ENCODE peak calls at places on chromosomes 12 and 14, in eight cellular contexts. One of them, this sample, is unnamed.

GRCh38 chr14:104687601-104688504 is 1.6 kb upstream of the INF2 start:
- DNase-seq in WERI-Rb-1: no peak
- DNase-seq in uterus: peak
- DNase-seq in ovary: peak
- DNase-seq in testis: peak
- DNase-seq in fibroblast of pulmonary artery: peak
- DNase-seq in cardiac fibroblast: peak
- DNase-seq in AG04450: no peak
- DNase-seq in this sample: no peak

GRCh38 chr12:124542021-124542941 is 25.1 kb downstream of the NCOR2 start:
- DNase-seq in testis: no peak
- DNase-seq in cardiac fibroblast: no peak
- DNase-seq in AG04450: no peak
- DNase-seq in uterus: no peak
- DNase-seq in ovary: no peak
- DNase-seq in fibroblast of pulmonary artery: no peak
- DNase-seq in WERI-Rb-1: no peak
- DNase-seq in this sample: no peak

GRCh38 chr14:75275598-75275997 is 3.0 kb upstream of the FOS start:
- DNase-seq in AG04450: no peak
- DNase-seq in testis: no peak
- DNase-seq in WERI-Rb-1: no peak
- DNase-seq in fibroblast of pulmonary artery: no peak
- DNase-seq in uterus: no peak
- DNase-seq in cardiac fibroblast: no peak
- DNase-seq in ovary: no peak
- DNase-seq in this sample: no peak

GRCh38 chr14:105019861-105020814 is 745 bp downstream of the CDCA4 start:
- DNase-seq in WERI-Rb-1: no peak
- DNase-seq in AG04450: no peak
- DNase-seq in cardiac fibroblast: peak
- DNase-seq in fibroblast of pulmonary artery: peak
- DNase-seq in ovary: peak
- DNase-seq in testis: no peak
- DNase-seq in uterus: no peak
- DNase-seq in this sample: peak

GRCh38 chr14:32933623-32933942 is 5.1 kb upstream of the NPAS3 start:
- DNase-seq in AG04450: no peak
- DNase-seq in ovary: no peak
- DNase-seq in cardiac fibroblast: peak
- DNase-seq in testis: no peak
- DNase-seq in WERI-Rb-1: no peak
- DNase-seq in fibroblast of pulmonary artery: peak
- DNase-seq in uterus: no peak
- DNase-seq in this sample: peak

GRCh38 chr14:102140750-102141145 is 1.1 kb downstream of the WDR20 start:
- DNase-seq in ovary: no peak
- DNase-seq in AG04450: no peak
- DNase-seq in fibroblast of pulmonary artery: no peak
- DNase-seq in cardiac fibroblast: no peak
- DNase-seq in WERI-Rb-1: no peak
- DNase-seq in testis: no peak
- DNase-seq in uterus: no peak
- DNase-seq in this sample: no peak

GRCh38 chr12:49031573-49032161 is 13.1 kb upstream of the PRKAG1 start:
- DNase-seq in testis: no peak
- DNase-seq in AG04450: no peak
- DNase-seq in ovary: peak
- DNase-seq in cardiac fibroblast: no peak
- DNase-seq in WERI-Rb-1: no peak
- DNase-seq in fibroblast of pulmonary artery: no peak
- DNase-seq in uterus: no peak
- DNase-seq in this sample: no peak

GRCh38 chr12:106139422-106140141 is 828 bp upstream of the NUAK1 start:
- DNase-seq in uterus: peak
- DNase-seq in AG04450: no peak
- DNase-seq in cardiac fibroblast: peak
- DNase-seq in WERI-Rb-1: peak
- DNase-seq in fibroblast of pulmonary artery: peak
- DNase-seq in testis: peak
- DNase-seq in ovary: peak
- DNase-seq in this sample: peak

GRCh38 chr12:57760347-57760982 is 5.6 kb downstream of the MARCHF9 start:
- DNase-seq in AG04450: no peak
- DNase-seq in uterus: no peak
- DNase-seq in cardiac fibroblast: no peak
- DNase-seq in ovary: no peak
- DNase-seq in fibroblast of pulmonary artery: no peak
- DNase-seq in WERI-Rb-1: no peak
- DNase-seq in testis: no peak
- DNase-seq in this sample: no peak

GRCh38 chr12:89709994-89710872 is 1.6 kb upstream of the ATP2B1 start:
- DNase-seq in WERI-Rb-1: peak
- DNase-seq in cardiac fibroblast: peak
- DNase-seq in AG04450: no peak
- DNase-seq in ovary: peak
- DNase-seq in fibroblast of pulmonary artery: peak
- DNase-seq in testis: peak
- DNase-seq in uterus: peak
- DNase-seq in this sample: peak

GRCh38 chr12:48917857-48918537 is 7.3 kb downstream of the FKBP11 start:
- DNase-seq in WERI-Rb-1: no peak
- DNase-seq in fibroblast of pulmonary artery: no peak
- DNase-seq in cardiac fibroblast: no peak
- DNase-seq in AG04450: no peak
- DNase-seq in ovary: no peak
- DNase-seq in testis: no peak
- DNase-seq in uterus: no peak
- DNase-seq in this sample: no peak

GRCh38 chr12:85920324-85920947 is 46.3 kb downstream of the NTS start:
- DNase-seq in fibroblast of pulmonary artery: peak
- DNase-seq in WERI-Rb-1: no peak
- DNase-seq in testis: no peak
- DNase-seq in ovary: no peak
- DNase-seq in cardiac fibroblast: peak
- DNase-seq in AG04450: no peak
- DNase-seq in uterus: no peak
- DNase-seq in this sample: no peak

GRCh38 chr12:47884501-47884900 is 20.3 kb downstream of the VDR start:
- DNase-seq in WERI-Rb-1: no peak
- DNase-seq in ovary: no peak
- DNase-seq in cardiac fibroblast: no peak
- DNase-seq in fibroblast of pulmonary artery: no peak
- DNase-seq in testis: no peak
- DNase-seq in AG04450: no peak
- DNase-seq in uterus: no peak
- DNase-seq in this sample: no peak

GRCh38 chr14:68682166-68683103 is 110.4 kb downstream of the ZFP36L1 start:
- DNase-seq in fibroblast of pulmonary artery: peak
- DNase-seq in AG04450: peak
- DNase-seq in ovary: peak
- DNase-seq in uterus: peak
- DNase-seq in cardiac fibroblast: peak
- DNase-seq in testis: no peak
- DNase-seq in WERI-Rb-1: no peak
- DNase-seq in this sample: peak

GRCh38 chr14:73741876-73742519 is 27.8 kb upstream of the PNMA1 start:
- DNase-seq in fibroblast of pulmonary artery: no peak
- DNase-seq in testis: no peak
- DNase-seq in AG04450: no peak
- DNase-seq in cardiac fibroblast: no peak
- DNase-seq in ovary: peak
- DNase-seq in WERI-Rb-1: no peak
- DNase-seq in uterus: no peak
- DNase-seq in this sample: no peak

GRCh38 chr12:93127582-93128331 is 198.7 kb upstream of the EEA1 start:
- DNase-seq in testis: peak
- DNase-seq in fibroblast of pulmonary artery: peak
- DNase-seq in uterus: peak
- DNase-seq in cardiac fibroblast: peak
- DNase-seq in ovary: peak
- DNase-seq in WERI-Rb-1: no peak
- DNase-seq in AG04450: peak
- DNase-seq in this sample: peak

GRCh38 chr12:95615735-95616134 is 64.5 kb upstream of the USP44 start:
- DNase-seq in fibroblast of pulmonary artery: peak
- DNase-seq in uterus: no peak
- DNase-seq in testis: no peak
- DNase-seq in cardiac fibroblast: peak
- DNase-seq in WERI-Rb-1: no peak
- DNase-seq in AG04450: no peak
- DNase-seq in ovary: no peak
- DNase-seq in this sample: no peak

GRCh38 chr12:72271741-72272661 is at the start of gene TRHDE:
- DNase-seq in uterus: peak
- DNase-seq in WERI-Rb-1: peak
- DNase-seq in fibroblast of pulmonary artery: peak
- DNase-seq in AG04450: no peak
- DNase-seq in testis: peak
- DNase-seq in cardiac fibroblast: peak
- DNase-seq in ovary: peak
- DNase-seq in this sample: peak

GRCh38 chr12:72269491-72269890 is 2.7 kb upstream of the TRHDE start:
- DNase-seq in WERI-Rb-1: no peak
- DNase-seq in ovary: no peak
- DNase-seq in fibroblast of pulmonary artery: no peak
- DNase-seq in AG04450: no peak
- DNase-seq in uterus: no peak
- DNase-seq in cardiac fibroblast: no peak
- DNase-seq in testis: no peak
- DNase-seq in this sample: no peak

GRCh38 chr12:72270246-72270645 is 1.9 kb upstream of the TRHDE start:
- DNase-seq in cardiac fibroblast: no peak
- DNase-seq in fibroblast of pulmonary artery: no peak
- DNase-seq in testis: no peak
- DNase-seq in uterus: no peak
- DNase-seq in AG04450: no peak
- DNase-seq in WERI-Rb-1: no peak
- DNase-seq in ovary: no peak
- DNase-seq in this sample: no peak

GRCh38 chr12:72272731-72273498 is 745 bp downstream of the TRHDE start:
- DNase-seq in fibroblast of pulmonary artery: peak
- DNase-seq in uterus: peak
- DNase-seq in testis: peak
- DNase-seq in AG04450: no peak
- DNase-seq in WERI-Rb-1: peak
- DNase-seq in ovary: peak
- DNase-seq in cardiac fibroblast: no peak
- DNase-seq in this sample: no peak

GRCh38 chr12:72271401-72271740 is 799 bp upstream of the TRHDE start:
- DNase-seq in ovary: peak
- DNase-seq in cardiac fibroblast: no peak
- DNase-seq in WERI-Rb-1: peak
- DNase-seq in uterus: no peak
- DNase-seq in testis: peak
- DNase-seq in AG04450: no peak
- DNase-seq in fibroblast of pulmonary artery: no peak
- DNase-seq in this sample: peak
- H3K4me3 ChIP-seq in ovary: peak
- H3K4me3 ChIP-seq in cardiac fibroblast: peak
- H3K4me3 ChIP-seq in WERI-Rb-1: peak
- H3K4me3 ChIP-seq in uterus: peak
- H3K4me3 ChIP-seq in testis: peak
- H3K4me3 ChIP-seq in AG04450: peak
- H3K4me3 ChIP-seq in fibroblast of pulmonary artery: peak
- H3K4me3 ChIP-seq in this sample: peak

DNA sequence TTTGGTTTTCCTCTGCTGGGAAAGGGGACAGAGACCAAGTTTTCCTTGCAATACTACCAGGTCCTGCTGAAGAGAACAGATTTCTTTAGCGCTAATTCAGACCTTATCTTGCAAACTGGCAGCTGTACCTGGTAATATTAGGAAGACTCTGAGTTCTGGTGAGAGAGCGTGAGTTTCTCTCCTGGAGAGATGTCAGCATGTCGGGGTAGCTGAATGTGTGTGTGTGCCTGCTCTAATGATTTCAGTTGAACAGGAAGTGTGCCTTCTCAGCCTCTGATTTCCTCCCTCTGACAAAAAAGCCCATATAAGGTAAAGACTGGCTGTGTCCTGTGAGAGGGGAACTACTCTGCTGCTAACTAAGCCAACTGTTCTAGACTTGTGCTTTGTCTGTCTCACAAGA is 10.3 kb upstream of the ERP27 start:
- DNase-seq in fibroblast of pulmonary artery: peak
- DNase-seq in cardiac fibroblast: peak
- DNase-seq in AG04450: peak
- DNase-seq in ovary: no peak
- DNase-seq in testis: peak
- DNase-seq in WERI-Rb-1: no peak
- DNase-seq in uterus: peak
- DNase-seq in this sample: peak
- H3K4me3 ChIP-seq in fibroblast of pulmonary artery: peak
- H3K4me3 ChIP-seq in cardiac fibroblast: no peak
- H3K4me3 ChIP-seq in AG04450: peak
- H3K4me3 ChIP-seq in ovary: no peak
- H3K4me3 ChIP-seq in testis: no peak
- H3K4me3 ChIP-seq in WERI-Rb-1: no peak
- H3K4me3 ChIP-seq in uterus: no peak
- H3K4me3 ChIP-seq in this sample: no peak

GRCh38 chr12:78891646-78892353 is 27.2 kb downstream of the SYT1 start:
- DNase-seq in WERI-Rb-1: no peak
- DNase-seq in uterus: no peak
- DNase-seq in cardiac fibroblast: no peak
- DNase-seq in ovary: no peak
- DNase-seq in AG04450: no peak
- DNase-seq in fibroblast of pulmonary artery: no peak
- DNase-seq in testis: no peak
- DNase-seq in this sample: no peak
- H3K4me3 ChIP-seq in WERI-Rb-1: no peak
- H3K4me3 ChIP-seq in uterus: no peak
- H3K4me3 ChIP-seq in cardiac fibroblast: no peak
- H3K4me3 ChIP-seq in ovary: no peak
- H3K4me3 ChIP-seq in AG04450: no peak
- H3K4me3 ChIP-seq in fibroblast of pulmonary artery: no peak
- H3K4me3 ChIP-seq in testis: no peak
- H3K4me3 ChIP-seq in this sample: no peak

DNA sequence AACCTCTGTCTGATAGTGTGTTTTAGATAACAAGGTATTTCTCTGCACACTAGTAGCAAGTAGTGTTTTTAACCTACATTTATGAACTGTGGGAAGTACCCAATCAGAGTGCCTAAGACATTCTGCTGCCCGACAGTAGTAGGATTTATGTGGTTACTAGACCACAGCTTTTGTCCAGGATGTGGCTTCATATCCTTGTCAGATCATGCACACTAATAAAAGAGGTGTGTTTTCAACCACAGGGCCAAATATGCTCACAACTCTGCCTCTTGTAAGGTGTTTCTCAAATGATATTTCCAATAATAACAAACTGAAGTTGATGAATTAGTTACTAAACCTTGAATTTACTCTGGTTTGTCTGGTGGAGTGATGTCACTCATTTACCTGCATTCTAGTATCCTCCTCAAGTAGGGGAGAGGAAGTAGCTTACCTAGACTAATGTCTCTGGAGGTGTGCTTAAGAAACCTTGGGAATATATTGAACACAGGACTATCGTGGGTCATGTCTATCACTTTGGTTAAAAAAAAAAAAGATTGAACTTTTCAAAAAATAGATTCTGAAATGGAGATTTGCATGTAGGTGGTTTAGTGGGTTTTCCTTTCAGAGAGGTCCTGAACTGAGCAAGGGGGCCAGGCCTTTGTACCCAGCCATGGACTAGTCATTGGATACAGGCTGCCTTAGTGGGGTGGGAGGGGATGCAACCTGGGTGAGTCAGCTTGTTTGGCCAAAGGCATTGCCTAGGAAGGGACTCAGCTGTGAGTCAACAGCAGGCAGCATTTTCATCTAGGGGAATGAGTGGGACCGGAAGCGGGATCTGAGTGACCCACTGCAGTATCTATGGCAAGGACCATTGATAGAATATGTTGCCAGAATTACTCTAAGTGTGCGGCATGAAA is 14.1 kb downstream of the FBXW8 start:
- DNase-seq in testis: no peak
- DNase-seq in uterus: no peak
- DNase-seq in WERI-Rb-1: no peak
- DNase-seq in fibroblast of pulmonary artery: peak
- DNase-seq in cardiac fibroblast: peak
- DNase-seq in ovary: no peak
- DNase-seq in AG04450: peak
- DNase-seq in this sample: peak
- H3K4me3 ChIP-seq in testis: no peak
- H3K4me3 ChIP-seq in uterus: no peak
- H3K4me3 ChIP-seq in WERI-Rb-1: no peak
- H3K4me3 ChIP-seq in fibroblast of pulmonary artery: no peak
- H3K4me3 ChIP-seq in cardiac fibroblast: no peak
- H3K4me3 ChIP-seq in ovary: no peak
- H3K4me3 ChIP-seq in AG04450: no peak
- H3K4me3 ChIP-seq in this sample: no peak

This sample was measured in brain microvascular endothelial cell.